ENCODE peak calls at places on chromosome 7, in six cellular contexts. K is ascending aorta; H is HepG2; V is adipocyte; Y is IMR-90; B is CD4-positive, alpha-beta T cell. D is an unnamed sample.

GRCh38 chr7:81190997-81191747 is 272.3 kb upstream of the SEMA3C start:
- DNase-seq in Y (peak; percentile 56), K (no peak), H (peak; percentile 12), B (no peak), V (peak; percentile 49), D (peak; percentile 74)

GRCh38 chr7:107544848-107545591 is 18.7 kb downstream of the COG5 start:
- DNase-seq in B (no peak), V (no peak), K (no peak), Y (no peak), H (no peak), D (no peak)

GRCh38 chr7:158369290-158369689 is 218.3 kb downstream of the PTPRN2 start:
- DNase-seq in K (peak; percentile 27), Y (no peak), H (no peak), B (no peak), V (no peak), D (no peak)

GRCh38 chr7:112129655-112130323 is 76.4 kb downstream of the DOCK4 start:
- DNase-seq in Y (no peak), V (no peak), B (no peak), H (peak; percentile 48), K (no peak), D (peak; percentile 25)

GRCh38 chr7:101985646-101986199 is 168.3 kb downstream of the CUX1 start:
- DNase-seq in B (no peak), V (no peak), Y (no peak), H (no peak), K (no peak), D (no peak)

GRCh38 chr7:150432915-150433892 is 17.2 kb upstream of the GIMAP8 start:
- DNase-seq in H (no peak), K (no peak), V (no peak), Y (no peak), B (no peak), D (no peak)

GRCh38 chr7:116173051-116174028 is 37.0 kb upstream of the TES start:
- DNase-seq in B (no peak), Y (peak; percentile 69), K (no peak), H (peak; percentile 77), V (peak; percentile 84), D (peak; percentile 54)

GRCh38 chr7:112257073-112257472 is 50.6 kb downstream of the ZNF277 start:
- DNase-seq in H (peak; percentile 5), K (no peak), B (no peak), Y (no peak), V (no peak), D (no peak)

GRCh38 chr7:31108097-31108657 is 56.1 kb downstream of the ADCYAP1R1 start:
- DNase-seq in Y (no peak), H (no peak), V (no peak), K (peak; percentile 31), B (no peak), D (no peak)

GRCh38 chr7:151172273-151173141 is 5.0 kb upstream of the GBX1 start:
- DNase-seq in H (peak; percentile 53), Y (peak; percentile 50), K (peak; percentile 86), V (peak; percentile 86), B (peak; percentile 68), D (peak; percentile 56)

GRCh38 chr7:35905555-35905954 is 104.7 kb downstream of the SEPTIN7 start:
- DNase-seq in B (no peak), K (no peak), H (no peak), Y (peak; percentile 66), V (peak; percentile 60), D (peak; percentile 50)

GRCh38 chr7:116443646-116444045 is 55.9 kb upstream of the CAV2 start:
- DNase-seq in V (no peak), Y (no peak), B (no peak), H (no peak), K (no peak), D (no peak)

GRCh38 chr7:46603296-46603701 is 682.2 kb upstream of the IGFBP3 start:
- DNase-seq in H (no peak), Y (no peak), K (peak; percentile 70), V (no peak), B (no peak), D (no peak)

GRCh38 chr7:7907306-7907705 is 61.3 kb upstream of the GLCCI1 start:
- DNase-seq in H (no peak), K (no peak), B (no peak), Y (no peak), V (no peak), D (no peak)

GRCh38 chr7:149074116-149074885 is 16.2 kb downstream of the ZNF786 start:
- DNase-seq in Y (no peak), K (no peak), B (no peak), V (no peak), H (no peak), D (peak; percentile 75)

GRCh38 chr7:40457776-40458480 is 323.1 kb downstream of the SUGCT start:
- DNase-seq in B (no peak), K (no peak), Y (no peak), H (no peak), V (no peak), D (no peak)

GRCh38 chr7:381211-382117 is 91.5 kb downstream of the FOXL3 start:
- DNase-seq in B (no peak), Y (no peak), V (no peak), H (no peak), K (peak; percentile 53), D (no peak)

GRCh38 chr7:28733035-28733434 is 225.1 kb downstream of the TRIL start:
- DNase-seq in K (no peak), B (no peak), V (no peak), H (no peak), Y (no peak), D (no peak)

GRCh38 chr7:69147631-69148030 is 450.6 kb upstream of the AUTS2 start:
- DNase-seq in K (no peak), Y (no peak), H (no peak), V (no peak), B (no peak), D (no peak)

GRCh38 chr7:151836191-151836926 is 40.6 kb downstream of the PRKAG2 start:
- DNase-seq in B (no peak), Y (no peak), H (no peak), V (no peak), K (no peak), D (no peak)

GRCh38 chr7:83413831-83414230 is 235.1 kb downstream of the SEMA3E start:
- DNase-seq in H (no peak), Y (no peak), K (no peak), B (no peak), V (no peak), D (no peak)

GRCh38 chr7:117648203-117648866 is 168.5 kb downstream of the CFTR start:
- DNase-seq in Y (no peak), K (no peak), H (no peak), V (no peak), B (no peak), D (no peak)

GRCh38 chr7:157009778-157010587 is 480 bp downstream of the MNX1 start:
- DNase-seq in Y (no peak), B (no peak), H (no peak), K (no peak), V (no peak), D (no peak)
- H3K27me3 ChIP-seq in Y (peaks cover 93% of the 10 kb centered on the region), B (peaks cover 80% of the 10 kb centered on the region), H (peaks cover 6% of the 10 kb centered on the region), K (peaks cover 20% of the 10 kb centered on the region), V (peaks cover 79% of the 10 kb centered on the region), D (no peaks in the 10 kb centered on the region)

GRCh38 chr7:114622189-114622588 is 207.6 kb downstream of the FOXP2 start:
- DNase-seq in H (no peak), B (no peak), V (no peak), K (no peak), Y (no peak), D (no peak)
- H3K27me3 ChIP-seq in H (no peaks in the 10 kb centered on the region), B (no peaks in the 10 kb centered on the region), V (no peaks in the 10 kb centered on the region), K (no peaks in the 10 kb centered on the region), Y (no peaks in the 10 kb centered on the region), D (no peaks in the 10 kb centered on the region)

GRCh38 chr7:2388637-2388954 is 14.8 kb upstream of the CHST12 start:
- DNase-seq in V (no peak), B (no peak), Y (no peak), K (no peak), H (no peak), D (no peak)
- H3K27me3 ChIP-seq in V (no peaks in the 10 kb centered on the region), B (no peaks in the 10 kb centered on the region), Y (no peaks in the 10 kb centered on the region), K (no peaks in the 10 kb centered on the region), H (no peaks in the 10 kb centered on the region), D (no peaks in the 10 kb centered on the region)

DNA sequence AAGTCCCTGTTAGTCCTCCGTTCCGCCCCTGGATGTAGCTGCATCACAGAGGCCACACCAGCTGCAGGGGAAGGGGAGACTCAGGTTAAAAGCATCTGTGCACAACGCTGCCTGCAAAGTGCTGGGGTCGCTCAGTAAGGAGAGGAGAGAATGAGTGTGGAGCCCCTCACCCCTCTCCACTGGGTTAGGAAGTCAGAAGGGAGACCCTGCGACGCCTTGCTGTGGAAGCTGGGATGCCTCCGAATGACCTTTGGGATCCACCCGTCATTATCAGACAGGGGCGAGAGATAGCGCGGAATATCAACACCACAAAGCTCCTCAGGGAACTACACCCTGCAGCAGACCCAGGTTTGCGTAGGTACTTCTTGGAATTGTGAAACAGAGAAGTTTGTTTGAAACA is 167.7 kb upstream of the SHH start:
- DNase-seq in K (peak; percentile 25), B (no peak), Y (no peak), H (no peak), V (no peak), D (no peak)
- H3K27me3 ChIP-seq in K (no peaks in the 10 kb centered on the region), B (no peaks in the 10 kb centered on the region), Y (no peaks in the 10 kb centered on the region), H (peaks cover 12% of the 10 kb centered on the region), V (peaks cover 5% of the 10 kb centered on the region), D (peaks cover 6% of the 10 kb centered on the region)

GRCh38 chr7:45001138-45001694 is 1.2 kb downstream of the CCM2 start:
- DNase-seq in V (peak; percentile 24), K (no peak), B (peak; percentile 56), H (no peak), Y (no peak), D (peak; percentile 71)

GRCh38 chr7:45001826-45002225 is 1.8 kb downstream of the CCM2 start:
- DNase-seq in H (no peak), K (no peak), B (no peak), V (no peak), Y (no peak), D (peak; percentile 48)

GRCh38 chr7:44998153-44998871 is 1.7 kb upstream of the CCM2 start:
- DNase-seq in K (no peak), Y (no peak), B (no peak), V (no peak), H (no peak), D (no peak)

GRCh38 chr7:45000096-45001032 is at the start of gene CCM2:
- DNase-seq in K (peak; percentile 78), H (no peak), Y (peak; percentile 32), B (no peak), V (peak; percentile 75), D (no peak)

DNA sequence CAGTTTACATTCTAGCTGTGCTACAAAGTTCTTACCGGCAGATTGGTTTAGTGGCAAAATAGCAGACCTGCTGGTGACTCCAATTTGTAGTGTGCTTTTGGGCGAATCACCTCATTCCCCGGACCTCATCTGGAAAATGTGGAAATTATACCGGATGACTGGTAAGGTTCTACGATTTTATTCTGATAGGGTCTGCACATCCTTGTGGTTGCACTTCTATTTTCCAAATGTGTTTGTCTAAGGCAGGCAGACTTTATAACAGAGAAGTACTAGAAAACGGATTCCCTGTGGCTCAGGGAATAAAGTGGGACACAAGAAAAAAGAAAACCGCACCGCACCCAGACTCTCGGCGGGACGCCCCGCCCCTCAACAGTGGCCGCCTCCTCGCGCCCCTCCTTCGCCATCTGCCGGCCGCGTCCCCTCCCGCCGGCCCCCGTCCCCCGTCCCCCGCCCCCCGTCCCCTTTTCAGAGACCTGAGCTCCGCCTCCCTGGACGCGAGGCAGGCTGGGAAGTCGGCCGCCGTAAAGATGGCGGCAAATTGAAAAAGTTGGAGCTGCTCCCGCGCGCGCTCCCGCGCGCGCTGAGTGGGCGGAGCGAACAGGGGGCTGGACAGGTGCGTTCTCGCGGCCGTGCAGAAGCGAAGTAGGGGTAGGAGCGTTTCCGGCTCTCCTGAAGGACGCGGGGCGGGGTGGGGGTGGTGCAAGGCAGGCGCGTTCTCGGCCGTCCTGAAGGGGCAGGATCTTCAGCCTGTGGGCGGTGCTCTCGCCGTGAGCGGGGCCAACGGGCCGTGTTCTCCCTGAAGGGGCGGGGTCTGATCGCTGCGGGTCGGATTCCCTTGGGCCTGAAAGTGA is 531 bp upstream of the CCM2 start:
- DNase-seq in K (peak; percentile 100), V (peak; percentile 100), H (peak; percentile 97), Y (peak; percentile 99), B (peak; percentile 99), D (peak; percentile 99)
- H3K27me3 ChIP-seq in K (no peaks in the 10 kb centered on the region), V (no peaks in the 10 kb centered on the region), H (no peaks in the 10 kb centered on the region), Y (no peaks in the 10 kb centered on the region), B (no peaks in the 10 kb centered on the region), D (no peaks in the 10 kb centered on the region)